ENCODE peak calls at places on chromosomes 12 and 14, in four cellular contexts. W, N, Y and E are unnamed samples. For H3K4me1, the result is how much of the 10 kb centered on the place peaks cover.

GRCh38 chr12:69106482-69107118 is 132.8 kb upstream of the CPSF6 start:
- DNase-seq in W (no peak), N (peak), Y (no peak), E (no peak)

GRCh38 chr12:16611146-16611545 is 5.2 kb upstream of the LMO3 start:
- DNase-seq in W (no peak), N (no peak), Y (peak), E (no peak)

GRCh38 chr14:72616294-72616693 is 277.6 kb downstream of the DPF3 start:
- DNase-seq in W (no peak), N (no peak), Y (no peak), E (no peak)

GRCh38 chr12:68861890-68862289 is 53.9 kb downstream of the MDM2 start:
- DNase-seq in W (no peak), N (no peak), Y (no peak), E (no peak)

GRCh38 chr14:73758392-73759182 is 44.4 kb upstream of the PNMA1 start:
- DNase-seq in W (peak), N (peak), Y (peak), E (peak)

GRCh38 chr14:26180221-26180620 is 417.6 kb downstream of the NOVA1 start:
- DNase-seq in W (no peak), N (no peak), Y (no peak), E (no peak)

GRCh38 chr14:67513631-67514108 is 19.4 kb upstream of the PLEKHH1 start:
- DNase-seq in W (peak), N (no peak), Y (peak), E (no peak)

GRCh38 chr14:81589381-81590065 is 55.9 kb upstream of the SEL1L start:
- DNase-seq in W (no peak), N (no peak), Y (no peak), E (no peak)

GRCh38 chr14:71705460-71705859 is 226.8 kb upstream of the RGS6 start:
- DNase-seq in W (no peak), N (no peak), Y (no peak), E (no peak)

GRCh38 chr12:72315858-72316257 is 43.7 kb downstream of the TRHDE start:
- DNase-seq in W (no peak), N (no peak), Y (no peak), E (no peak)

GRCh38 chr12:97557116-97557515 is 94.5 kb downstream of the RMST start:
- DNase-seq in W (no peak), N (no peak), Y (no peak), E (no peak)

GRCh38 chr14:68182492-68182891 is 362.9 kb downstream of the RAD51B start:
- DNase-seq in W (no peak), N (no peak), Y (no peak), E (no peak)

DNA sequence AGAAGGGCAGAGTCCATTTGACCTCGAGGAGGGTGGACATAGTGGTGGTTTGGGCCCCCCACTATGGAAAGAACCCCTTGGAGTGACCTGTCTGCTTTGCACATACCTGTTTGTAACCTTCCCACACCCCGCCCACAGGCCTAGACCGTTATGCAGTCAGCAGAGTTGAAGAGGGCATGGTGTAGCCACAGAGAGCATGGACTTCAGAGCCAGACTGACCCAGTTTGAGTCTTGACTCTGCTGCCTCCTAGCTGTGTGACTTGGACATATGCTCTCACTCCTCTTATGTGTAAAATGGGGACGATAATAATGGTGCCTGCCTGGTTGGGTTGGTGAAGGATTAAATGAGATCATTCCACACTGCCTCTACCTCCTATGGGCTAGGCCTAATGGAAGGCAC is 40.9 kb upstream of the NOS1 start:
- DNase-seq in W (no peak), N (no peak), Y (no peak), E (no peak)
- H3K4me1 ChIP-seq in W (under half), N (under half), Y (under half), E (under half)

GRCh38 chr12:76030378-76031080 is 1.0 kb downstream of the PHLDA1 start:
- DNase-seq in W (peak), N (peak), Y (peak), E (no peak)

GRCh38 chr12:76031414-76032042 is at the start of gene PHLDA1:
- DNase-seq in W (peak), N (peak), Y (peak), E (peak)

GRCh38 chr12:76033116-76034001 is 1.8 kb upstream of the PHLDA1 start:
- DNase-seq in W (no peak), N (no peak), Y (no peak), E (no peak)

GRCh38 chr12:76031081-76031413 is 529 bp downstream of the PHLDA1 start:
- DNase-seq in W (no peak), N (no peak), Y (no peak), E (no peak)

GRCh38 chr12:76032043-76032981 is 736 bp upstream of the PHLDA1 start:
- DNase-seq in W (peak), N (peak), Y (peak), E (no peak)
- TF ChIP-seq POLR2A in W (no peak), N (no peak), Y (no peak), E (no peak)

GRCh38 chr12:106086696-106087095 is 52.1 kb downstream of the NUAK1 start:
- DNase-seq in W (no peak), N (no peak), Y (no peak), E (no peak)
- H3K4me1 ChIP-seq in W (under half), N (under half), Y (under half), E (under half)

GRCh38 chr12:104137902-104138746 is at the start of gene NFYB:
- DNase-seq in W (peak), N (peak), Y (peak), E (peak)

GRCh38 chr12:104138747-104139186 is 757 bp upstream of the NFYB start:
- DNase-seq in W (peak), N (no peak), Y (no peak), E (no peak)

GRCh38 chr12:104134882-104135281 is 3.1 kb downstream of the NFYB start:
- DNase-seq in W (no peak), N (no peak), Y (no peak), E (no peak)

GRCh38 chr12:104136577-104136976 is 1.4 kb downstream of the NFYB start:
- DNase-seq in W (no peak), N (no peak), Y (no peak), E (no peak)

DNA sequence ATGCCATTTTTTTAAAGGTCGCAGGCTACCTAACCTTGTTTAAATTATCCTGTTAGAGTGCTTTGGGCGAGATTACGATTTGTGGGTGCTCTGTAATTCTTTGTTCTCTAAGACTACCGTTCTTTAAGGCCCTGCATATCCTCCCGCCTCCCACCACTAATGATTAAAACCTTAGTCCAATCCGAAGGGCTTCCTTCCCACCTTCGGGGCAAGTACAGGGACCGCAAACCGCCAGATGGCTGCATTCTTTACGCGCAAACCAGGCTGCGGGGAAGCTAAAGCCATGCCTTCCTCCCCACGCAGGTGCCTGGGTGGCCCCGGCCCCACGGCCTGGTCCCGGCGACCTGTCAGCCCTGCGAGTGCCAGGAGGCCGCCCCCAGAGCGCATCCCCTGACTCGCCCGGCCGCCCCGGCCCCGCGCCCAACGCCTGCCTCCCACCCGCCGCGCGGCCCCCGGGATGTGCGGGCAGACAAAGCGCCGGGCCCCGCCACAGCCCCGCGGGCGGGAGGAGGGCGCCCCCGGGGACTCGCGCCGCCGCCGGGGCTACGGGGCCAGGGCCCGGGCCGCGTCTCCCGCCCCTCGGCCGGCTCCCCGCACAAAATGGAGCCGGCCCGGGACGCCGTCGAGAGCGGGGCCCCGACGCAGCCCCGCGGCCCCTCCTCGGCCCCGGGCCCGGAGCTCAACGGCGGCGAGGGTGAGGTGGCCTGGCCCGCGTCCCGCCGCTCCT is 672 bp downstream of the NFYB start:
- DNase-seq in W (peak), N (peak), Y (peak), E (no peak)
- TF ChIP-seq POLR2A in W (no peak), N (no peak), Y (peak), E (no peak)

GRCh38 chr12:120264086-120264485 is 1.4 kb downstream of the PXN start:
- DNase-seq in W (no peak), N (no peak), Y (peak), E (no peak)

GRCh38 chr12:120261951-120262851 is 3.3 kb downstream of the PXN start:
- DNase-seq in W (peak), N (no peak), Y (no peak), E (no peak)

GRCh38 chr12:120264511-120265202 is 873 bp downstream of the PXN start:
- DNase-seq in W (no peak), N (no peak), Y (peak), E (no peak)

GRCh38 chr12:120263725-120264040 is 1.8 kb downstream of the PXN start:
- DNase-seq in W (no peak), N (no peak), Y (no peak), E (no peak)

GRCh38 chr12:120262852-120263724 is 2.4 kb downstream of the PXN start:
- DNase-seq in W (no peak), N (no peak), Y (no peak), E (no peak)
- H3K4me1 ChIP-seq in W (half or more), N (half or more), Y (half or more), E (half or more)

DNA sequence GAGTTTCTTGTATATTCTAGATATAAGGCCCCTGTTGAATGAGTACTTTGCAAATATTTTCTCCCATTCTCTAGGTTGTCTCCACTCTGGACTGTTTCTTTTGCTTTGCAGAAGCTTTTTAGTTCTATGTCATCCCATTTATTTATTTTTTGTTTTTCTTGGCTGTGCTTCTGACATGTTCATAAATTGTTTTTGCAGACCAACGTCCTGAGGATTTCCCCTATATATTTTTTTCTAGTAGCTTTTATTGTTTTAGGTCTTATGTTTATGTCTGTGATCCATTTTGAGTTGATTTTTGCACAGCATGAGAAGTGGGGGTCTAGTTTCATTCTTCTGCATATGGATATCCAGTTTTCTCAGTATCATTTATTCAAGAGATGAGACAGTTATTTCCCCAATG is 70.4 kb upstream of the BTG1 start:
- DNase-seq in W (no peak), N (no peak), Y (no peak), E (no peak)
- TF ChIP-seq POLR2A in W (no peak), N (no peak), Y (no peak), E (no peak)

GRCh38 chr12:49664167-49664566 is 40.8 kb downstream of the PRPF40B start:
- DNase-seq in W (no peak), N (no peak), Y (no peak), E (no peak)
- H3K4me1 ChIP-seq in W (under half), N (half or more), Y (under half), E (under half)

GRCh38 chr12:10128687-10129086 is 1.3 kb downstream of the CLEC7A start:
- DNase-seq in W (no peak), N (peak), Y (no peak), E (no peak)
- TF ChIP-seq POLR2A in W (peak), N (no peak), Y (peak), E (no peak)